ENCODE peak calls at places on chromosomes 11 and 22, in six cellular contexts. One of them, this sample, is unnamed.

GRCh38 chr22:28021998-28022660 is 103.1 kb upstream of the PITPNB start:
- DNase-seq in kidney: peak; percentile 51
- DNase-seq in fibroblast of villous mesenchyme: no peak
- DNase-seq in GM13977: no peak
- DNase-seq in body of pancreas: no peak
- DNase-seq in CD8-positive, alpha-beta T cell: no peak
- DNase-seq in this sample: no peak

GRCh38 chr11:3111919-3112690 is 53.0 kb downstream of the OSBPL5 start:
- DNase-seq in kidney: no peak
- DNase-seq in fibroblast of villous mesenchyme: peak; percentile 85
- DNase-seq in GM13977: no peak
- DNase-seq in body of pancreas: no peak
- DNase-seq in CD8-positive, alpha-beta T cell: no peak
- DNase-seq in this sample: no peak

GRCh38 chr11:66462010-66462409 is 4.7 kb upstream of the PELI3 start:
- DNase-seq in kidney: no peak
- DNase-seq in fibroblast of villous mesenchyme: no peak
- DNase-seq in GM13977: no peak
- DNase-seq in body of pancreas: no peak
- DNase-seq in CD8-positive, alpha-beta T cell: no peak
- DNase-seq in this sample: no peak

GRCh38 chr11:100240051-100240450 is 447.0 kb upstream of the ARHGAP42 start:
- DNase-seq in kidney: no peak
- DNase-seq in fibroblast of villous mesenchyme: no peak
- DNase-seq in GM13977: no peak
- DNase-seq in body of pancreas: no peak
- DNase-seq in CD8-positive, alpha-beta T cell: no peak
- DNase-seq in this sample: no peak

GRCh38 chr11:22337571-22338464 is at the start of gene SLC17A6:
- DNase-seq in kidney: no peak
- DNase-seq in fibroblast of villous mesenchyme: peak; percentile 0
- DNase-seq in GM13977: peak; percentile 35
- DNase-seq in body of pancreas: peak; percentile 28
- DNase-seq in CD8-positive, alpha-beta T cell: no peak
- DNase-seq in this sample: peak; percentile 43

GRCh38 chr22:42654696-42655095 is 5.5 kb upstream of the CYB5R3 start:
- DNase-seq in kidney: no peak
- DNase-seq in fibroblast of villous mesenchyme: no peak
- DNase-seq in GM13977: no peak
- DNase-seq in body of pancreas: no peak
- DNase-seq in CD8-positive, alpha-beta T cell: no peak
- DNase-seq in this sample: no peak

GRCh38 chr11:68352591-68352990 is 40.2 kb downstream of the LRP5 start:
- DNase-seq in kidney: no peak
- DNase-seq in fibroblast of villous mesenchyme: no peak
- DNase-seq in GM13977: no peak
- DNase-seq in body of pancreas: no peak
- DNase-seq in CD8-positive, alpha-beta T cell: no peak
- DNase-seq in this sample: no peak

GRCh38 chr11:70282012-70282411 is 11.5 kb downstream of the PPFIA1 start:
- DNase-seq in kidney: peak; percentile 34
- DNase-seq in fibroblast of villous mesenchyme: no peak
- DNase-seq in GM13977: no peak
- DNase-seq in body of pancreas: no peak
- DNase-seq in CD8-positive, alpha-beta T cell: no peak
- DNase-seq in this sample: no peak

GRCh38 chr11:134414772-134415765 is 3.0 kb upstream of the B3GAT1 start:
- DNase-seq in kidney: no peak
- DNase-seq in fibroblast of villous mesenchyme: no peak
- DNase-seq in GM13977: no peak
- DNase-seq in body of pancreas: no peak
- DNase-seq in CD8-positive, alpha-beta T cell: no peak
- DNase-seq in this sample: no peak

GRCh38 chr11:70819022-70819421 is 420.7 kb downstream of the CTTN start:
- DNase-seq in kidney: no peak
- DNase-seq in fibroblast of villous mesenchyme: no peak
- DNase-seq in GM13977: no peak
- DNase-seq in body of pancreas: no peak
- DNase-seq in CD8-positive, alpha-beta T cell: no peak
- DNase-seq in this sample: no peak

GRCh38 chr11:38448284-38448683 is 1850.2 kb upstream of the RAG2 start:
- DNase-seq in kidney: no peak
- DNase-seq in fibroblast of villous mesenchyme: no peak
- DNase-seq in GM13977: no peak
- DNase-seq in body of pancreas: peak; percentile 36
- DNase-seq in CD8-positive, alpha-beta T cell: no peak
- DNase-seq in this sample: no peak

GRCh38 chr22:35022291-35022690 is 43.7 kb upstream of the ISX start:
- DNase-seq in kidney: no peak
- DNase-seq in fibroblast of villous mesenchyme: no peak
- DNase-seq in GM13977: no peak
- DNase-seq in body of pancreas: no peak
- DNase-seq in CD8-positive, alpha-beta T cell: no peak
- DNase-seq in this sample: no peak

GRCh38 chr22:35021166-35021565 is 44.8 kb upstream of the ISX start:
- DNase-seq in kidney: no peak
- DNase-seq in fibroblast of villous mesenchyme: no peak
- DNase-seq in GM13977: no peak
- DNase-seq in body of pancreas: no peak
- DNase-seq in CD8-positive, alpha-beta T cell: no peak
- DNase-seq in this sample: no peak

GRCh38 chr22:35020517-35020916 is 45.4 kb upstream of the ISX start:
- DNase-seq in kidney: no peak
- DNase-seq in fibroblast of villous mesenchyme: no peak
- DNase-seq in GM13977: no peak
- DNase-seq in body of pancreas: no peak
- DNase-seq in CD8-positive, alpha-beta T cell: no peak
- DNase-seq in this sample: no peak

GRCh38 chr22:35023692-35024363 is 42.1 kb upstream of the ISX start:
- DNase-seq in kidney: peak; percentile 84
- DNase-seq in fibroblast of villous mesenchyme: peak; percentile 8
- DNase-seq in GM13977: peak; percentile 75
- DNase-seq in body of pancreas: peak; percentile 78
- DNase-seq in CD8-positive, alpha-beta T cell: peak; percentile 35
- DNase-seq in this sample: peak; percentile 81

DNA sequence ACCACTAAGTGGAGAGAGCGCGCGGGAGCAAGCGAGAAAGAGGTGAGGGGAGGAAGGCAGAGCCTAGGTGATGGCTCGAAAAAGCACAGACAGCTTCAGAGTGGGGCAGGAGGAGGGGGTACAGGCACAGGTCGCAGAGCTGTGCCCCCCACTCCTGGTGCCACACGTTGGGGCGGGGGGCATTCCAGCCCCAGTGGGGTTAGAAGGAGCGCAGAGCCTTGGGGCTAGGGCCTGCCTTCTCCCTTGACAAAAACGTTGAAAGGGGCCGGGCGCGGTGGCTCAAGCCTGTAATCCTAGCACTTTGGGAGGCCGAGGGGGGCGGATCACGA is 41.6 kb upstream of the ISX start:
- DNase-seq in kidney: no peak
- DNase-seq in fibroblast of villous mesenchyme: no peak
- DNase-seq in GM13977: no peak
- DNase-seq in body of pancreas: no peak
- DNase-seq in CD8-positive, alpha-beta T cell: no peak
- DNase-seq in this sample: no peak
- TF ChIP-seq CTCF in kidney: no peak
- TF ChIP-seq CTCF in fibroblast of villous mesenchyme: no peak
- TF ChIP-seq CTCF in GM13977: no peak
- TF ChIP-seq CTCF in body of pancreas: no peak
- TF ChIP-seq CTCF in CD8-positive, alpha-beta T cell: no peak
- TF ChIP-seq CTCF in this sample: peak; percentile 2

GRCh38 chr11:60691636-60692035 is 7.8 kb upstream of the MS4A8 start:
- DNase-seq in kidney: no peak
- DNase-seq in fibroblast of villous mesenchyme: no peak
- DNase-seq in GM13977: no peak
- DNase-seq in body of pancreas: no peak
- DNase-seq in CD8-positive, alpha-beta T cell: no peak
- DNase-seq in this sample: no peak
- TF ChIP-seq CTCF in kidney: no peak
- TF ChIP-seq CTCF in fibroblast of villous mesenchyme: no peak
- TF ChIP-seq CTCF in GM13977: no peak
- TF ChIP-seq CTCF in body of pancreas: no peak
- TF ChIP-seq CTCF in CD8-positive, alpha-beta T cell: no peak
- TF ChIP-seq CTCF in this sample: no peak

GRCh38 chr11:85810871-85811611 is at the start of gene SYTL2:
- DNase-seq in kidney: peak; percentile 94
- DNase-seq in fibroblast of villous mesenchyme: peak; percentile 44
- DNase-seq in GM13977: peak; percentile 66
- DNase-seq in body of pancreas: peak; percentile 81
- DNase-seq in CD8-positive, alpha-beta T cell: peak; percentile 68
- DNase-seq in this sample: peak; percentile 32

GRCh38 chr11:85811624-85812023 is 683 bp upstream of the SYTL2 start:
- DNase-seq in kidney: no peak
- DNase-seq in fibroblast of villous mesenchyme: no peak
- DNase-seq in GM13977: no peak
- DNase-seq in body of pancreas: no peak
- DNase-seq in CD8-positive, alpha-beta T cell: no peak
- DNase-seq in this sample: no peak

GRCh38 chr11:85809191-85809590 is 1.8 kb downstream of the SYTL2 start:
- DNase-seq in kidney: no peak
- DNase-seq in fibroblast of villous mesenchyme: no peak
- DNase-seq in GM13977: no peak
- DNase-seq in body of pancreas: no peak
- DNase-seq in CD8-positive, alpha-beta T cell: no peak
- DNase-seq in this sample: no peak

GRCh38 chr11:85810521-85810870 is 445 bp downstream of the SYTL2 start:
- DNase-seq in kidney: no peak
- DNase-seq in fibroblast of villous mesenchyme: no peak
- DNase-seq in GM13977: no peak
- DNase-seq in body of pancreas: peak; percentile 10
- DNase-seq in CD8-positive, alpha-beta T cell: no peak
- DNase-seq in this sample: no peak

GRCh38 chr11:85809881-85810280 is 1.1 kb downstream of the SYTL2 start:
- DNase-seq in kidney: peak; percentile 75
- DNase-seq in fibroblast of villous mesenchyme: no peak
- DNase-seq in GM13977: no peak
- DNase-seq in body of pancreas: no peak
- DNase-seq in CD8-positive, alpha-beta T cell: no peak
- DNase-seq in this sample: no peak
- TF ChIP-seq CTCF in kidney: peak; percentile 31
- TF ChIP-seq CTCF in fibroblast of villous mesenchyme: peak; percentile 27
- TF ChIP-seq CTCF in GM13977: no peak
- TF ChIP-seq CTCF in body of pancreas: no peak
- TF ChIP-seq CTCF in CD8-positive, alpha-beta T cell: no peak
- TF ChIP-seq CTCF in this sample: peak; percentile 16

DNA sequence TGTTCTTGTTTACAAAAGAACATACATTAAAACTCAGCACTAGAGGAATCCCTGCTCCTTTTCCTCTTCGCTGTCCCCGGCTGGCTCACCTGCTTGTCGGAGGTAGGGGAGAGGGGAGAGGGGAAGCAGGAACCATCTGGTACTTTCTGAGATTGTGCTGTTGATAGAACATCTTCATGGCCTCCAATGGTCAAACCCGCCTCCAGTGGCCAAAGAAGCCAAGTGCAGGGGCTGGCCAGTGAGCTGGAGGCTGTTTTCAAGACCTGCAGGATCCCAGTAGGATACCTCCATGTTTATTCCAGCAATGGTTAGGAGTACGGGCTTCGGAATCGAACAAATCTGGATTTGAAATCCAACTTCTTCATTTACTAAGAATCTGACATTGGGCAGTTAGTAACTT is 92.6 kb downstream of the PKNOX2 start:
- DNase-seq in kidney: no peak
- DNase-seq in fibroblast of villous mesenchyme: no peak
- DNase-seq in GM13977: no peak
- DNase-seq in body of pancreas: no peak
- DNase-seq in CD8-positive, alpha-beta T cell: no peak
- DNase-seq in this sample: no peak
- TF ChIP-seq CTCF in kidney: no peak
- TF ChIP-seq CTCF in fibroblast of villous mesenchyme: peak; percentile 34
- TF ChIP-seq CTCF in GM13977: no peak
- TF ChIP-seq CTCF in body of pancreas: no peak
- TF ChIP-seq CTCF in CD8-positive, alpha-beta T cell: no peak
- TF ChIP-seq CTCF in this sample: peak; percentile 48

DNA sequence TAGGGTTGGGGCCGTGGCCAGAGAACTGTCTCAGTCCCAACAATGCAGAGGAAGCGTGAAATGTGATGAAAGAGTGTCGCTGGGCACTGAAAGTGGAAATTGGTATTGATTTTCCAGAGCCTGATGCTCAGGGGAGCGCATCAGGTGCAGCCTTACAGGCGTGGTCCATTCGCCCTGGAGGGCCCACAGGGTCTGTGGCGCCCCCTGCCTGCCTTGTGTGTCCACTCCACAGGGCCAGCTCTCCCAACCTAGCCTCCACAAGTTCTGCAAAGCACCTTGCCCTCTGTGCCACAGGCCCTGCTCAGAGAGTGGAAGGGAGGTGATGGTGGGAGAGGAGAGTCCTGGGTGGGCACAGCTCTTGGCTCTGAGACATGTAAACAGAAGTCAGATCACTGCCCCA is 54.9 kb upstream of the LMO1 start:
- DNase-seq in kidney: no peak
- DNase-seq in fibroblast of villous mesenchyme: no peak
- DNase-seq in GM13977: no peak
- DNase-seq in body of pancreas: peak; percentile 22
- DNase-seq in CD8-positive, alpha-beta T cell: no peak
- DNase-seq in this sample: no peak
- TF ChIP-seq CTCF in kidney: no peak
- TF ChIP-seq CTCF in fibroblast of villous mesenchyme: peak; percentile 6
- TF ChIP-seq CTCF in GM13977: peak; percentile 39
- TF ChIP-seq CTCF in body of pancreas: no peak
- TF ChIP-seq CTCF in CD8-positive, alpha-beta T cell: no peak
- TF ChIP-seq CTCF in this sample: peak; percentile 48

DNA sequence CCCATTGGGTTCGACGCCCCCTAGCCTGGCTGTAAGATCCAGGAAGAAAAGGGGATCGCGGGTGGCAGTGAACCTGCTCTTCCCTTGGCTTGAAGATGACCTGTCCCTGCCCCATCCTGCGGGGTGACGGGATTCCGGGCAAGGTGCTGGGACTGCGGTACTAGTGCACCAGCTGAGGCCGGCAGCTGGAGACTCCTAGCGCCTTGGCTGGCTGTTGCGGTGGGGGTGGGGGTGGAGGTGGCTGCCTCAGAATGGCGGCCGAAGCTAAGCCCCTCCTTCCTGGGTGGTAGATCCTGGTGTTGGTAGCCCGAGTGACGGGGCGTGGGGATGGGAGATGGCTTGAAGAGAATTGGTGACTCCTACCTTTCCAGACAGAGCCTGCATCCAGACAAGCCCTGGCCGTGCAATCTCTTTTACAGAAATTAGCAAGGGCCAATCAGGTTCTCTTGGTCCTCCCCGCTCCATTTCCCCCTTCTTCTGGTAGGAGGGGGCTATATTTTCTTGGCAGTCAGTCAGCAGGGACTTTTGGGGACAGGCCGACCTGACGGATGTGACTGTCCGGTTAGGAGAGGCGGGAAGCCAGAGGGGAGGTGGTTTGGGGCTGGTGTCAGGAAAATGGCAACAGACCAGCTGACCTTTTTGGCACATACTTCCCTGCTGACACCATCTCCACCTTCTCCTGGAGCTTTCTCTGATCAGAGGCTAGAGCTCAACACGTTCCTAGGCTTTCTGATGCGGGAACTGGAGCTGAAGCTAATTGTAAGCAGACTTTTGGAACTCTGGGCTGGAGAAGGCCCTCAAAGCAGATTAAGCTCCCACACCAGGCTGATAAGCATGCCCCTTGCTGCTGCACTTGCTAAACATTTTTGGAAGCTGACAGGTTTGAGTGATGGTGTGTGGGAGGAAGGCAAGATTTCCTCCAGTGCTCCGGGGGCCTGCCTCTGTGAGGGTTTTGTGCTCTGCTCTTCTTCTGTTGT is 2.0 kb downstream of the NAV2 start:
- DNase-seq in kidney: peak; percentile 81
- DNase-seq in fibroblast of villous mesenchyme: peak; percentile 10
- DNase-seq in GM13977: no peak
- DNase-seq in body of pancreas: peak; percentile 24
- DNase-seq in CD8-positive, alpha-beta T cell: no peak
- DNase-seq in this sample: no peak
- TF ChIP-seq CTCF in kidney: no peak
- TF ChIP-seq CTCF in fibroblast of villous mesenchyme: no peak
- TF ChIP-seq CTCF in GM13977: no peak
- TF ChIP-seq CTCF in body of pancreas: no peak
- TF ChIP-seq CTCF in CD8-positive, alpha-beta T cell: no peak
- TF ChIP-seq CTCF in this sample: no peak

GRCh38 chr11:60169264-60169915 is 13.5 kb downstream of the MS4A6A start:
- DNase-seq in kidney: no peak
- DNase-seq in fibroblast of villous mesenchyme: peak; percentile 2
- DNase-seq in GM13977: no peak
- DNase-seq in body of pancreas: peak; percentile 73
- DNase-seq in CD8-positive, alpha-beta T cell: no peak
- DNase-seq in this sample: no peak
- TF ChIP-seq CTCF in kidney: peak; percentile 10
- TF ChIP-seq CTCF in fibroblast of villous mesenchyme: peak; percentile 31
- TF ChIP-seq CTCF in GM13977: peak; percentile 18
- TF ChIP-seq CTCF in body of pancreas: no peak
- TF ChIP-seq CTCF in CD8-positive, alpha-beta T cell: no peak
- TF ChIP-seq CTCF in this sample: peak; percentile 17